ENCODE peak calls at places on chromosomes 3 and 15, in four cellular contexts. V, A, T and W are unnamed samples.
A peak's percentile ranks its signal among the peaks of the same experiment; 100 is the strongest.

GRCh38 chr3:171873561-171873960 is 30.4 kb downstream of the TMEM212 start:
- DNase-seq in V (no peak), T (no peak), A (peak; percentile 70), W (no peak)

GRCh38 chr3:67685499-67685898 is 31.1 kb upstream of the SUCLG2 start:
- DNase-seq in V (no peak), A (no peak), T (no peak), W (no peak)

GRCh38 chr3:179279837-179280236 is 28.9 kb upstream of the KCNMB3 start:
- DNase-seq in A (no peak), V (no peak), T (no peak), W (no peak)

GRCh38 chr3:133037440-133037839 is 751 bp upstream of the TMEM108 start:
- DNase-seq in T (no peak), V (no peak), A (no peak), W (no peak)

GRCh38 chr15:69885182-69886041 is 212.3 kb downstream of the TLE3 start:
- DNase-seq in T (peak; percentile 78), A (no peak), V (no peak), W (no peak)

GRCh38 chr15:74891469-74891868 is 1.6 kb downstream of the MPI start:
- DNase-seq in V (no peak), T (no peak), A (no peak), W (no peak)

GRCh38 chr3:120450914-120451669 is at the start of gene FSTL1:
- DNase-seq in A (peak; percentile 70), V (peak; percentile 82), T (peak; percentile 89), W (peak; percentile 80)

GRCh38 chr15:25939122-25939521 is 76.0 kb upstream of the ATP10A start:
- DNase-seq in V (no peak), A (no peak), T (no peak), W (no peak)

GRCh38 chr3:30689202-30689641 is 82.8 kb downstream of the TGFBR2 start:
- DNase-seq in T (no peak), V (no peak), A (peak; percentile 40), W (no peak)

GRCh38 chr3:22922317-22922716 is 280.8 kb upstream of the UBE2E2 start:
- DNase-seq in A (peak; percentile 9), T (peak; percentile 28), V (no peak), W (no peak)

GRCh38 chr3:171860830-171861535 is 17.8 kb downstream of the TMEM212 start:
- DNase-seq in T (no peak), V (no peak), A (peak; percentile 64), W (no peak)

GRCh38 chr3:25594007-25594502 is 70.7 kb downstream of the TOP2B start:
- DNase-seq in T (peak; percentile 86), A (peak; percentile 88), V (no peak), W (no peak)

GRCh38 chr15:77036537-77037474 is 34.1 kb downstream of the TSPAN3 start:
- DNase-seq in A (no peak), T (no peak), V (peak; percentile 43), W (no peak)

GRCh38 chr3:29285356-29286070 is 4.6 kb downstream of the RBMS3 start:
- DNase-seq in T (peak; percentile 28), A (peak; percentile 33), V (no peak), W (no peak)

GRCh38 chr15:66131200-66131599 is 122.3 kb downstream of the MEGF11 start:
- DNase-seq in T (no peak), V (no peak), A (no peak), W (no peak)

GRCh38 chr15:89179966-89180875 is 41.2 kb downstream of the RLBP1 start:
- DNase-seq in T (no peak), V (no peak), A (peak; percentile 32), W (no peak)

GRCh38 chr3:197352382-197352781 is 54.0 kb upstream of the DLG1 start:
- DNase-seq in T (no peak), V (no peak), A (peak; percentile 69), W (no peak)

GRCh38 chr15:100728371-100729201 is 126.2 kb downstream of the ASB7 start:
- DNase-seq in V (peak; percentile 39), A (no peak), T (peak; percentile 31), W (peak; percentile 22)

GRCh38 chr3:132368962-132369361 is 48.3 kb upstream of the DNAJC13 start:
- DNase-seq in A (no peak), T (no peak), V (no peak), W (no peak)

GRCh38 chr3:194206375-194206774 is 70.4 kb downstream of the HES1 start:
- DNase-seq in A (peak; percentile 2), T (no peak), V (no peak), W (no peak)

GRCh38 chr3:99645277-99646106 is 7.1 kb downstream of the COL8A1 start:
- DNase-seq in T (peak; percentile 68), V (no peak), A (peak; percentile 81), W (peak; percentile 51)

GRCh38 chr3:37941608-37942540 is 48.7 kb upstream of the VILL start:
- DNase-seq in A (no peak), T (no peak), V (no peak), W (no peak)

GRCh38 chr3:184781801-184782200 is 30.2 kb upstream of the VPS8 start:
- DNase-seq in A (no peak), T (no peak), V (no peak), W (no peak)

GRCh38 chr3:132788299-132788698 is 66.1 kb upstream of the NPHP3 start:
- DNase-seq in T (no peak), A (peak; percentile 72), V (no peak), W (no peak)

GRCh38 chr3:130084581-130084980 is 3.0 kb downstream of the ALG1L2 start:
- DNase-seq in V (no peak), T (no peak), A (no peak), W (no peak)

GRCh38 chr15:76987896-76988860 is 6.7 kb upstream of the PSTPIP1 start:
- DNase-seq in A (no peak), T (peak; percentile 46), V (no peak), W (peak; percentile 1)

GRCh38 chr3:55484191-55484644 is 2.9 kb downstream of the WNT5A start:
- DNase-seq in A (no peak), T (peak; percentile 62), V (peak; percentile 70), W (peak; percentile 62)

GRCh38 chr3:151835751-151836550 is 22.0 kb downstream of the AADAC start:
- DNase-seq in V (no peak), A (peak; percentile 64), T (peak; percentile 42), W (no peak)

GRCh38 chr3:106309274-106309673 is 440.5 kb upstream of the CBLB start:
- DNase-seq in T (no peak), V (no peak), A (no peak), W (no peak)

GRCh38 chr3:171831936-171832335 is 11.2 kb upstream of the TMEM212 start:
- DNase-seq in A (peak; percentile 68), V (no peak), T (no peak), W (no peak)

GRCh38 chr15:101320501-101321052 is 25.5 kb upstream of the SNRPA1 start:
- DNase-seq in A (peak; percentile 51), T (peak; percentile 84), V (peak; percentile 71), W (peak; percentile 78)

DNA sequence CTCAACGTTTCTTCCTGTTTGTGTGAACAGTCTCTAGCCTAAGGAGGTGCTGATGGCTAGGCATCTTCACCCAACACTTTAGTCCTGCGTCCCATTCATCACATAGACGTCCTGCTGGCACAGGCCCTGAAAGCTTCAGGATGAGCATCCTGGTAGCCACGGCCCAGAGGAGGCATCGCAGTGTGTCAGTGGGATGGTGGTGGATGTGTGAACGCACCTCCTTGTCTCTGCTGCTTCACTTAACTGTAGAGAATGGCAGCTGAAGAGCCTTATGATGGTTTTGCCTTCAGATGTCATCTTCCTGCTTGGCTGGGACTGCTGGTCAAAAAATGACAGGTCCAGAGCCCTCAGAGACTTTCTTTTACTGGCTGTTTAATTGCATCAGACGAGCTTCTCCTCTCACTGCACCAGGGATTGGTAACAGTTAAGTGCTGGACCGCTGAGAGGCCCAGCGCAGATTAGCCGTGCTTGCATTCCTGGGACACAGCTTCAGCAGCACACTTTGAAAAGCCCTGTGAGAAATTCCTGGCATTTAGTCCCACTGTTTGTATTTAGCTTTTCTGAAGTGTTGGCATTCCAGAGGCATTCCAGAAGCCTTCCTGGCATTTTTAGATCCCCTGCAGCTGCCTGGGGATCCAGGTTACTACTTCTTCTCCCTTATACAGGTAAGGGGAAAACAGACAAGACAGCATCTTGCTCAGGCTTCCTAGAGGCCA is 132.4 kb upstream of the PLXNA1 start:
- DNase-seq in T (peak; percentile 100), A (peak; percentile 78), V (peak; percentile 68), W (peak; percentile 91)
- H4K8ac ChIP-seq in T (no peak overlapping the region), A (peak overlapping the region; percentile 84), V (peak overlapping the region; percentile 66), W (no peak overlapping the region)

GRCh38 chr15:43775411-43775965 is 1.3 kb downstream of the ELL3 start:
- DNase-seq in V (peak; percentile 66), A (peak; percentile 58), T (peak; percentile 92), W (peak; percentile 76)

GRCh38 chr15:43779016-43779415 is 2.2 kb upstream of the ELL3 start:
- DNase-seq in A (no peak), V (no peak), T (no peak), W (no peak)

GRCh38 chr15:43777293-43777819 is 590 bp upstream of the ELL3 start:
- DNase-seq in T (peak; percentile 78), V (peak; percentile 90), A (peak; percentile 55), W (peak; percentile 83)

GRCh38 chr15:43776101-43776717 is 557 bp downstream of the ELL3 start:
- DNase-seq in A (no peak), T (peak; percentile 63), V (peak; percentile 84), W (peak; percentile 73)

DNA sequence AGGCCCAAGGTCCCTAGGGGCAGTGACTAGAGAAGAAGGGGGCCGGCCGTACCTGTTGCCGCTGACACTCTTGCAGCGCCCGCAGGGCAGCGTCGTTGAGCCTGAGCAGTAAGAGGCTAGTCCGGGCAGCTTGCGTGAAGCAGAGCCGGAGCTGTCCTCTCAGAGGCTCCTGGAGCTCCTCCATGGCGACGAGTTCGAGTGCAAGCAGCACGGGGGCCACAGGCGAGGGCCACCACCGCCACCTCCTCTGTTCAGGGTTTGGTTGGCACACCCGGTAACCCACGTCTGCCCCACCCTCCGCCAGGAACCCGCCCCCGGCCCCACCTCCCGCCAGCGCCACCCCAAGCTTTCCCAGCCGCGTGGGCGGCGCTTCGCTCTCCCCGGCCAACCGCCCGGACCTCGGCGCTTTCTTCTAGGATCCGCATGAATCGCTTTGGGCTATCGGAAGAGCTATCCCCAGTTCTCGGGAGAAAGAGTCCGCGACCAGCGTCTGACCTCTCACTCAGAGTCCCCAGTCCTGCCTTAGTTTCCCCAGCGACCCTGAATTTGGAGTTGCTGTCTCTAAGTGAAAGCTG is at the start of gene ELL3:
- DNase-seq in T (peak; percentile 87), A (peak; percentile 59), V (no peak), W (peak; percentile 87)
- H3K23ac ChIP-seq in T (peak within 1 kb of the TSS; percentile 1), A (peak within 1 kb of the TSS; percentile 78), V (no peak within 1 kb of the TSS), W (no peak within 1 kb of the TSS)

GRCh38 chr3:146159616-146160232 is 1.3 kb downstream of the PLOD2 start:
- DNase-seq in A (no peak), V (no peak), T (no peak), W (no peak)

GRCh38 chr3:146159037-146159436 is 1.9 kb downstream of the PLOD2 start:
- DNase-seq in A (no peak), V (no peak), T (no peak), W (no peak)

GRCh38 chr3:146160964-146161724 is at the start of gene PLOD2:
- DNase-seq in A (peak; percentile 92), T (peak; percentile 90), V (peak; percentile 77), W (peak; percentile 74)

GRCh38 chr3:146161725-146162047 is 702 bp upstream of the PLOD2 start:
- DNase-seq in T (peak; percentile 39), A (peak; percentile 63), V (no peak), W (no peak)

GRCh38 chr3:146160233-146160963 is 586 bp downstream of the PLOD2 start:
- DNase-seq in V (peak; percentile 71), T (peak; percentile 97), A (peak; percentile 79), W (peak; percentile 85)
- H4K8ac ChIP-seq in V (peak overlapping the region; percentile 84), T (no peak overlapping the region), A (peak overlapping the region; percentile 0), W (no peak overlapping the region)

GRCh38 chr3:72077473-72078259 is 292.7 kb upstream of the PROK2 start:
- DNase-seq in A (no peak), T (no peak), V (no peak), W (no peak)
- H3K23ac ChIP-seq in A (no peak overlapping the region), T (no peak overlapping the region), V (no peak overlapping the region), W (no peak overlapping the region)